ENCODE peak calls at places on chromosomes 4 and X, in five cellular contexts. T is HepG2, M is H1, Q is K562, X is GM12878. W is an unnamed sample.

GRCh38 chr4:171565130-171565788 is 247.9 kb upstream of the GALNTL6 start:
- DNase-seq in Q (no peak), M (no peak), T (no peak), X (no peak), W (no peak)

GRCh38 chrX:33725556-33726232 is 406.4 kb downstream of the FAM47A start:
- DNase-seq in M (peak), T (no peak), Q (no peak), X (no peak), W (peak)

GRCh38 chr4:104015680-104016079 is 295.9 kb upstream of the TACR3 start:
- DNase-seq in Q (no peak), X (no peak), T (peak), M (no peak), W (no peak)

GRCh38 chr4:162075691-162076090 is 88.1 kb downstream of the FSTL5 start:
- DNase-seq in T (no peak), M (no peak), X (no peak), Q (no peak), W (no peak)

GRCh38 chrX:111270339-111270738 is at the start of gene CAPN6:
- DNase-seq in T (no peak), X (no peak), Q (no peak), M (peak), W (peak)

GRCh38 chr4:170026253-170026991 is at the start of gene MFAP3L:
- DNase-seq in X (no peak), M (peak), Q (peak), T (peak), W (peak)

GRCh38 chr4:188430384-188430783 is 291.1 kb downstream of the TRIML1 start:
- DNase-seq in M (no peak), Q (no peak), T (no peak), X (no peak), W (no peak)

GRCh38 chr4:140497776-140498636 is at the start of gene MGAT4D:
- DNase-seq in T (no peak), X (no peak), Q (no peak), M (peak), W (peak)

GRCh38 chr4:152360045-152360410 is 175.9 kb downstream of the FBXW7 start:
- DNase-seq in T (no peak), Q (no peak), X (no peak), M (no peak), W (no peak)

GRCh38 chr4:85865256-85865655 is 390.3 kb downstream of the ARHGAP24 start:
- DNase-seq in Q (no peak), X (no peak), M (no peak), T (no peak), W (no peak)

GRCh38 chr4:78688385-78688784 is 87.8 kb upstream of the BMP2K start:
- DNase-seq in M (no peak), Q (no peak), X (no peak), T (no peak), W (no peak)

GRCh38 chr4:124306352-124306751 is 406.2 kb downstream of the ANKRD50 start:
- DNase-seq in X (no peak), Q (no peak), M (no peak), T (no peak), W (no peak)

GRCh38 chr4:43296946-43297528 is 404.5 kb downstream of the GRXCR1 start:
- DNase-seq in T (no peak), Q (no peak), M (no peak), X (no peak), W (no peak)

GRCh38 chrX:46941341-46941740 is 29.1 kb downstream of the JADE3 start:
- DNase-seq in M (no peak), Q (no peak), T (no peak), X (no peak), W (no peak)

GRCh38 chr4:77706717-77707116 is 101.1 kb downstream of the CXCL13 start:
- DNase-seq in X (no peak), Q (no peak), T (no peak), M (no peak), W (no peak)

GRCh38 chr4:64432674-64433073 is 23.4 kb upstream of the TECRL start:
- DNase-seq in M (no peak), Q (no peak), T (no peak), X (no peak), W (no peak)

GRCh38 chr4:13142191-13142590 is 341.9 kb downstream of the RAB28 start:
- DNase-seq in M (no peak), Q (no peak), T (no peak), X (no peak), W (no peak)

GRCh38 chr4:44725166-44725565 is 1.2 kb downstream of the GNPDA2 start:
- DNase-seq in T (no peak), X (no peak), M (no peak), Q (no peak), W (no peak)

GRCh38 chr4:108029731-108030130 is 40.0 kb downstream of the HADH start:
- DNase-seq in X (no peak), T (no peak), Q (no peak), M (no peak), W (no peak)

GRCh38 chr4:76579596-76580375 is 144.8 kb downstream of the SHROOM3 start:
- DNase-seq in Q (no peak), T (no peak), M (no peak), X (no peak), W (no peak)

GRCh38 chrX:18938710-18939109 is 45.2 kb downstream of the PHKA2 start:
- DNase-seq in X (no peak), T (no peak), M (no peak), Q (no peak), W (no peak)

GRCh38 chr4:19729873-19730735 is 521.6 kb upstream of the SLIT2 start:
- DNase-seq in M (no peak), T (no peak), X (no peak), Q (no peak), W (no peak)

GRCh38 chr4:1336079-1336478 is 10.9 kb upstream of the UVSSA start:
- DNase-seq in T (peak), M (no peak), X (no peak), Q (no peak), W (no peak)

GRCh38 chr4:106767991-106768390 is 268.1 kb downstream of the DKK2 start:
- DNase-seq in M (no peak), T (no peak), X (no peak), Q (no peak), W (no peak)
- TF ChIP-seq CTCF in M (no peak), T (no peak), X (no peak), Q (no peak), W (no peak)

DNA sequence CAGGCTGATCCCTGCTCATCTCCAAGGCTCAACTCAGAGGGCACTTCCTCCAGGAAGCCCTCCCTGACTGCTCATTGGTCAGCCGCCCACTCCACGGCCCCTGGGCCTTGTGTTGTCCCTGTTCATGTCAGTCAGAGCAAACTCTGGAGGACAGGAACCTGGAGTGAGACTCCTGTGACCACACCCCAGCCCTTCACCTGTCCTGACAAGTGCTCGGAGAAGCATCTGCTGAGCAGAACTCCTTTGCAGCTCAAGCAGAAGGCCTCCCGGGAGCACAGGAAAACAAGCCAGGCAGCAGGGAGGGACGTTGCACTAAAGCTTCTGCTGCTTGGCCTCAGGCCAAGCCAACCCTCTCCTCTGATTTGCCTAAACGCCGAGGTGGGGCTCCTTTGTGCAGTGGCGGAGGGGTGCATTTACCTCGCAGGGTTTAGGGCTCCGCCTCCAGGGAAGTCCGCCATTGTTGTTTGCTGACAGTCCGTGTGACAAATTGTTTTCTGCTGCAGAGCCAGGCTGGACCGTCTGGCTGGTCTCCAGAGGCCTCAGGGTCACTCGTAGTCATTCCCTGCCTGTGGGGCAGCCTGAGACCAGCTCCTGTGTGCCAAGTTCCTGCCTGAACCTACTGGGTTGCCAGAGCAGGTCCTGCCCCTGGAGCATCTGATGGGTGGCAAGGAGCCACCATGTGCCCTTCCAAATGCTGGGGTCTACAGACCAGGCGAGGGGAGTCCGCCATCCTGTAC is 61.8 kb downstream of the C4orf50 start:
- DNase-seq in X (no peak), M (no peak), Q (no peak), T (peak), W (peak)
- TF ChIP-seq ATF3 in X (no peak), M (no peak), Q (no peak), T (no peak), W (no peak)

GRCh38 chrX:65194547-65194946 is 218.3 kb upstream of the ZC4H2 start:
- DNase-seq in Q (no peak), T (no peak), M (no peak), X (no peak), W (no peak)
- TF ChIP-seq CREB1 in Q (no peak), T (no peak), M (no peak), X (no peak), W (no peak)

GRCh38 chr4:157804986-157805385 is 367.8 kb downstream of the GASK1B start:
- DNase-seq in T (peak), X (no peak), M (no peak), Q (no peak), W (no peak)
- TF ChIP-seq CTCF in T (peak), X (no peak), M (peak), Q (no peak), W (no peak)

DNA sequence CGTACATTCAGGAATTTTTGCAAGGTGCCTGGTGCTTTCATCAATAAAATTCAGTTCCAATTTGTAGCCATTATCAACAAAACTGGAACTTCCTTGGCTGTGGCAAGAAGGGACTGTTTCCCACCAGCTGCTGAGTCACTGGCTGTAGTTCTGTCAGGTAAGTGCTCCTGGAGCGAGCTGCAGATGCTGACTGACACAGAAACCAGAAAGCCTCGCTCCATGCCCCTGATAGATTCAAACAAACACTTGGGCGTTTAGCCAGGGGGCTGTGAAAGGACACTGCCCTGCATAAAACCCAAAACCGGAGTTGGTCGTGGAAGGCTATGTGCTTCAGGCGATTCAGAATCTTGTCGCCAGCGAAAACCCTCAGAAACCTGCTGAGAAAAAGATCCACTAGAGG is 188.4 kb upstream of the FAM9B start:
- DNase-seq in M (no peak), T (no peak), Q (no peak), X (no peak), W (no peak)
- TF ChIP-seq ATF3 in M (no peak), T (no peak), Q (no peak), X (no peak), W (no peak)

W was measured in WTC11.